ENCODE peak calls at places on chromosomes 12 and 14, in nine cellular contexts. K is activated CD4-positive, alpha-beta T cell treated with anti-CD3 and anti-CD28 coated beads for 1 hour; V is HT1080; E is stimulated activated CD8-positive, alpha-beta memory T cell treated with anti-CD3 and anti-CD28 coated beads, Interleukin-4, amount 100 ng/mL, for 1 hour; Q is astrocyte of the cerebellum; U is GM12864; A is stimulated activated naive CD8-positive, alpha-beta T cell treated with anti-CD3 and anti-CD28 coated beads, Interleukin-15, Interleukin-2, amounts not matched to agents 100 U/mL and 50 U/mL, for 24 hours; G is HEK293T; I is CD8-positive, alpha-beta memory T cell. D is an unnamed sample.

GRCh38 chr12:94377599-94377998 is 82.1 kb downstream of the CEP83 start:
- DNase-seq in K (no peak), V (no peak), E (no peak), Q (no peak), U (no peak), A (no peak), G (no peak), I (no peak), D (no peak)

GRCh38 chr12:52926596-52927241 is 21.8 kb upstream of the KRT8 start:
- DNase-seq in K (no peak), V (no peak), E (no peak), Q (no peak), U (no peak), A (no peak), G (no peak), I (no peak), D (no peak)

GRCh38 chr12:113926792-113927191 is 39.3 kb downstream of the RBM19 start:
- DNase-seq in K (no peak), V (no peak), E (no peak), Q (no peak), U (no peak), A (no peak), G (no peak), I (no peak), D (no peak)

GRCh38 chr12:123849517-123849916 is 87.4 kb downstream of the DNAH10 start:
- DNase-seq in K (no peak), V (no peak), E (no peak), Q (no peak), U (no peak), A (no peak), G (no peak), I (no peak), D (no peak)

GRCh38 chr12:69091447-69092022 is 147.8 kb upstream of the CPSF6 start:
- DNase-seq in K (no peak), V (peak; percentile 30), E (no peak), Q (no peak), U (no peak), A (no peak), G (no peak), I (no peak), D (no peak)

GRCh38 chr14:20560961-20561360 is at the start of gene RNASE9:
- DNase-seq in K (no peak), V (no peak), E (no peak), Q (no peak), U (no peak), A (no peak), G (no peak), I (no peak), D (no peak)

GRCh38 chr12:80869264-80869663 is 68.5 kb downstream of the LIN7A start:
- DNase-seq in K (no peak), V (no peak), E (no peak), Q (no peak), U (no peak), A (no peak), G (no peak), I (no peak), D (peak; percentile 58)

GRCh38 chr14:104889374-104889755 is 24.3 kb downstream of the CEP170B start:
- DNase-seq in K (no peak), V (no peak), E (no peak), Q (no peak), U (no peak), A (no peak), G (no peak), I (peak; percentile 40), D (no peak)

GRCh38 chr12:132287391-132288238 is 41.8 kb downstream of the GALNT9 start:
- DNase-seq in K (no peak), V (no peak), E (no peak), Q (no peak), U (no peak), A (no peak), G (no peak), I (peak; percentile 31), D (no peak)

D was measured in G401.